ENCODE peak calls at places on chromosomes 13 and 19, in six cellular contexts. C is skeletal muscle cell, Q is fibroblast of gingiva, X is GM20000, U is brain microvascular endothelial cell, T is EH. D is an unnamed sample.

GRCh38 chr13:70580825-70581224 is 472.6 kb upstream of the KLHL1 start:
- DNase-seq in C (no peak), Q (no peak), X (no peak), U (no peak), T (no peak), D (no peak)

GRCh38 chr13:108558489-108558888 is 70.9 kb upstream of the MYO16 start:
- DNase-seq in C (no peak), Q (no peak), X (no peak), U (no peak), T (no peak), D (no peak)

GRCh38 chr13:79645569-79645968 is 164.6 kb downstream of the NDFIP2 start:
- DNase-seq in C (no peak), Q (no peak), X (no peak), U (no peak), T (no peak), D (no peak)

GRCh38 chr19:48745208-48745995 is 1.3 kb downstream of the IZUMO1 start:
- DNase-seq in C (no peak), Q (peak; percentile 41), X (peak; percentile 79), U (peak; percentile 77), T (peak; percentile 81), D (peak; percentile 71)

GRCh38 chr13:30529085-30529815 is 63.5 kb upstream of the HMGB1 start:
- DNase-seq in C (peak; percentile 34), Q (no peak), X (no peak), U (no peak), T (no peak), D (no peak)

GRCh38 chr19:7262470-7262869 is 31.7 kb downstream of the INSR start:
- DNase-seq in C (no peak), Q (no peak), X (no peak), U (no peak), T (no peak), D (no peak)

GRCh38 chr19:17706750-17707181 is 12.5 kb upstream of the MAP1S start:
- DNase-seq in C (no peak), Q (no peak), X (no peak), U (peak; percentile 60), T (peak; percentile 71), D (peak; percentile 52)

GRCh38 chr13:101751488-101751887 is 299.0 kb downstream of the ITGBL1 start:
- DNase-seq in C (peak; percentile 96), Q (peak; percentile 88), X (no peak), U (peak; percentile 61), T (peak; percentile 76), D (peak; percentile 83)

GRCh38 chr19:13022859-13023636 is 27.8 kb downstream of the NFIX start:
- DNase-seq in C (peak; percentile 84), Q (peak; percentile 99), X (peak; percentile 64), U (peak; percentile 74), T (peak; percentile 96), D (peak; percentile 26)

GRCh38 chr13:60174113-60174512 is 10.4 kb upstream of the DIAPH3 start:
- DNase-seq in C (no peak), Q (no peak), X (no peak), U (no peak), T (no peak), D (no peak)

GRCh38 chr19:2032296-2032941 is 16.9 kb upstream of the BTBD2 start:
- DNase-seq in C (peak; percentile 67), Q (peak; percentile 95), X (no peak), U (peak; percentile 54), T (peak; percentile 93), D (peak; percentile 83)

GRCh38 chr13:32549788-32550187 is 11.2 kb upstream of the N4BP2L2 start:
- DNase-seq in C (no peak), Q (no peak), X (no peak), U (no peak), T (no peak), D (no peak)